ENCODE peak calls at places on chromosomes 4 and X, in eight cellular contexts. L is ascending aorta, G is colonic mucosa, A is pancreas, U is keratinocyte, W is right atrium auricular region, P is neural progenitor cell, I is A549. C is an unnamed sample.

GRCh38 chr4:156252300-156253016 is 298.8 kb upstream of the CTSO start:
- DNase-seq in W (no peak), I (no peak), P (no peak), G (no peak), U (no peak), L (no peak), A (no peak), C (no peak)

GRCh38 chrX:101999644-102000539 is 68.1 kb upstream of the ZMAT1 start:
- DNase-seq in I (no peak), W (no peak), L (no peak), G (no peak), A (no peak), P (no peak), U (no peak), C (no peak)

GRCh38 chr4:5120067-5120466 is 68.8 kb downstream of the STK32B start:
- DNase-seq in W (no peak), G (no peak), L (no peak), A (no peak), U (no peak), I (no peak), P (no peak), C (no peak)

GRCh38 chr4:17063870-17064269 is 165.4 kb upstream of the LDB2 start:
- DNase-seq in A (no peak), I (no peak), U (no peak), L (no peak), G (no peak), P (no peak), W (no peak), C (no peak)

GRCh38 chrX:132395059-132395458 is 93.8 kb downstream of the MBNL3 start:
- DNase-seq in U (no peak), I (no peak), A (no peak), L (no peak), P (no peak), W (no peak), G (no peak), C (no peak)

GRCh38 chr4:16641971-16642370 is 256.5 kb downstream of the LDB2 start:
- DNase-seq in A (no peak), W (no peak), P (no peak), G (no peak), L (no peak), U (no peak), I (no peak), C (no peak)

GRCh38 chrX:55486736-55487135 is 2.9 kb downstream of the USP51 start:
- DNase-seq in L (peak; percentile 60), A (no peak), P (no peak), I (no peak), U (no peak), W (no peak), G (no peak), C (no peak)

GRCh38 chr4:24991015-24991414 is 39.7 kb downstream of the LGI2 start:
- DNase-seq in A (no peak), U (no peak), W (no peak), I (no peak), L (no peak), P (no peak), G (no peak), C (no peak)

GRCh38 chr4:48896845-48897244 is 9.7 kb downstream of the OCIAD2 start:
- DNase-seq in U (no peak), I (no peak), P (no peak), G (no peak), W (no peak), A (no peak), L (no peak), C (no peak)

GRCh38 chr4:28225005-28225404 is 1364.4 kb downstream of the STIM2 start:
- DNase-seq in G (no peak), A (no peak), P (peak; percentile 67), U (no peak), W (no peak), L (no peak), I (peak; percentile 3), C (no peak)

GRCh38 chrX:132809581-132809980 is 148.8 kb downstream of the HS6ST2 start:
- DNase-seq in A (no peak), L (no peak), I (no peak), W (no peak), U (no peak), G (no peak), P (no peak), C (no peak)

GRCh38 chr4:158159718-158160094 is 13.1 kb downstream of the GASK1B start:
- DNase-seq in W (no peak), U (no peak), I (no peak), A (no peak), P (no peak), L (no peak), G (no peak), C (no peak)

GRCh38 chr4:127179451-127180087 is 453.2 kb upstream of the INTU start:
- DNase-seq in I (no peak), A (no peak), P (no peak), U (no peak), L (no peak), W (no peak), G (no peak), C (no peak)

GRCh38 chrX:2497961-2498780 is 2.6 kb downstream of the DHRSX start:
- DNase-seq in W (no peak), G (peak; percentile 69), P (no peak), A (peak; percentile 66), L (no peak), I (peak; percentile 55), U (no peak), C (no peak)

GRCh38 chr4:5051210-5051691 is at the start of gene STK32B:
- DNase-seq in I (peak; percentile 64), L (peak; percentile 76), W (peak; percentile 63), A (peak; percentile 30), P (peak; percentile 88), G (peak; percentile 43), U (no peak), C (peak; percentile 57)

GRCh38 chr4:105122334-105122733 is 24.3 kb upstream of the TET2 start:
- DNase-seq in W (no peak), A (no peak), I (no peak), U (peak; percentile 5), P (peak; percentile 54), L (no peak), G (no peak), C (no peak)

GRCh38 chr4:21034728-21035127 is 334.5 kb downstream of the PACRGL start:
- DNase-seq in A (no peak), L (no peak), I (no peak), U (no peak), G (no peak), W (no peak), P (no peak), C (no peak)

DNA sequence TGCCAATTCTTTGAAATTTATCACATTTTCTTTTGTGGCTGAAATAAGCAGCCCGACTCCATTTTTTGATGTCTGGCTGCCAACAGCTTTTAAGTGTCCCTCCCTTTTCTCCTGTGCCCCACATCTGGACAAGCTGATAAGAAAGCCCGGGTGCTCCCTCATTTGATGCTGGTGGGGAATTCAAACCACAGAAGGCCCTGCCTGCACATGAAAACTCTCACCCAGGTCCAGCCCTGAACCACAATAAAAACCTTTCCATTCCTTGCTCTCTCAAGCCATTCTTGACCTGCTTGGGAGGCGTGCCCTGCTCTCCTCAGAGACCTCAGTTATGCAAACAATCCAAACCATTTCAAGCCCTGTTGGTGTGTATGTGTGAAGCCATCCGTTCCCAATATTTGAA is 93.9 kb downstream of the FAM53A start:
- DNase-seq in A (no peak), L (no peak), W (no peak), U (no peak), P (no peak), I (no peak), G (no peak), C (no peak)
- H3K9me3 ChIP-seq in A (no peaks in the 10 kb centered on the region), L (peaks cover 6% of the 10 kb centered on the region), W (peaks cover 42% of the 10 kb centered on the region), U (peaks cover 5% of the 10 kb centered on the region), P (no peaks in the 10 kb centered on the region), I (peaks cover 22% of the 10 kb centered on the region), G (no peaks in the 10 kb centered on the region), C (peaks cover 12% of the 10 kb centered on the region)

GRCh38 chrX:23788521-23788920 is 5.5 kb downstream of the SAT1 start:
- DNase-seq in P (no peak), U (no peak), L (no peak), G (no peak), I (no peak), A (no peak), W (no peak), C (no peak)

GRCh38 chrX:23789386-23790146 is 6.6 kb downstream of the SAT1 start:
- DNase-seq in A (peak; percentile 51), I (no peak), G (no peak), W (no peak), U (no peak), P (no peak), L (no peak), C (no peak)

GRCh38 chrX:23787745-23788118 is 4.8 kb downstream of the SAT1 start:
- DNase-seq in U (no peak), W (no peak), P (no peak), I (no peak), G (no peak), L (no peak), A (no peak), C (no peak)

GRCh38 chrX:23790147-23790497 is 7.1 kb downstream of the SAT1 start:
- DNase-seq in G (no peak), U (no peak), A (no peak), I (no peak), P (no peak), L (no peak), W (no peak), C (no peak)

DNA sequence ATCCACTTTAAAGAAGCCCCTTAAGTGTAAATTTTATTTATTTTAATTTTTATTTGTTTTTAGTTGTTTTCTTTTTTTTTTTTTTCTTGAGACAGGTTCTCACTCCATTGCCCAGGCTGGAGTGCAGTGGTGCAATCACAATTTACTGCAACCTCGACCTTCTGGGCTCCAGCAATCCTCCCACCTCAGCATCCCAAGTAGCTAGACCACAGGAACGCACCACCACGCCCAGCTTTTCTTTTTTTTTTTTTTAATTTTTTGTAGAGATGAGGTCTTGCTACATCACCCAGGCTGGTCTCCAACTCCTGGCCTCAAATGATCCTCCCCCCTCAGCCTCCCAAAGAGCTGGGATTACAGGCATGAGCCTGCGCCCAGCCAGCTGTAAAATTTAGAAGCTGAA is 6.0 kb downstream of the SAT1 start:
- DNase-seq in W (no peak), I (no peak), P (no peak), U (no peak), A (no peak), G (no peak), L (no peak), C (no peak)
- TF ChIP-seq CTCF in W (no peak), I (no peak), P (no peak), U (no peak), A (no peak), G (no peak), L (no peak), C (no peak)

GRCh38 chrX:80430826-80431501 is 10.7 kb downstream of the TENT5D start:
- DNase-seq in I (no peak), A (no peak), G (no peak), L (no peak), P (peak; percentile 1), W (no peak), U (no peak), C (no peak)
- H3K9me3 ChIP-seq in I (no peaks in the 10 kb centered on the region), A (no peaks in the 10 kb centered on the region), G (no peaks in the 10 kb centered on the region), L (no peaks in the 10 kb centered on the region), P (peaks cover 8% of the 10 kb centered on the region), W (peaks cover 3% of the 10 kb centered on the region), U (no peaks in the 10 kb centered on the region), C (no peaks in the 10 kb centered on the region)

DNA sequence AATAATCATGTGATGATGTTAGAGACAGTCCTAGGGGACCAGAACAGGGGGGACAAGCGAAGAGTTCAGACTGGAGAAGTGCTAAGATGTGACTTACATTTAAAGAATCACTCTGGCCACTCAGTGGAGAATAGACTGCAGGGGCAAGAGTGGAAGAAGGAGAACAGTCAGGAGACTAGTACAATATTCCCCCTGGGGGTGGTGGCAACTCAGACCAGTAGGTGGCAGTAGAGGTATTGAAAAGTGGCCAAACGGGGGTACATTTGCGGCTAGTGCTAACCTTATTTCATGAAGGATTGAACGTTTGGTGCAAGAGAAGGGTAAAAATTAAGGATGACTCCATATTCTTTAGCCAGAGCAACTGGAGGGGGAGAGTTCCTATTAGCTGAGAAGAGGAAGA is 2.7 kb upstream of the BMX start:
- DNase-seq in G (peak; percentile 77), U (no peak), A (peak; percentile 52), L (peak; percentile 69), P (peak; percentile 78), I (peak; percentile 68), W (no peak), C (peak; percentile 23)
- TF ChIP-seq CTCF in G (peak; percentile 61), U (peak; percentile 71), A (peak; percentile 54), L (no peak), P (peak; percentile 85), I (peak; percentile 61), W (peak; percentile 31), C (peak; percentile 56)